ENCODE peak calls at places on chromosome 4, in five cellular contexts. One of them, this sample, is unnamed.

GRCh38 chr4:109959195-109959594 is 46.5 kb downstream of the EGF start:
- DNase-seq in IMR-90: no peak
- DNase-seq in ELR: no peak
- DNase-seq in EL: no peak
- DNase-seq in ureter: no peak
- DNase-seq in this sample: no peak

GRCh38 chr4:80385397-80386280 is 50.1 kb downstream of the CFAP299 start:
- DNase-seq in IMR-90: no peak
- DNase-seq in ureter: no peak
- DNase-seq in EL: no peak
- DNase-seq in ELR: no peak
- DNase-seq in this sample: no peak

GRCh38 chr4:87657525-87657924 is 7.4 kb downstream of the DMP1 start:
- DNase-seq in IMR-90: peak; percentile 40
- DNase-seq in EL: peak; percentile 86
- DNase-seq in ELR: peak; percentile 89
- DNase-seq in ureter: no peak
- DNase-seq in this sample: peak; percentile 96

GRCh38 chr4:135316266-135316779 is 1114.7 kb upstream of the PABPC4L start:
- DNase-seq in ELR: no peak
- DNase-seq in IMR-90: no peak
- DNase-seq in ureter: peak; percentile 46
- DNase-seq in EL: no peak
- DNase-seq in this sample: no peak

GRCh38 chr4:159197260-159197884 is 94.5 kb downstream of the RAPGEF2 start:
- DNase-seq in EL: no peak
- DNase-seq in ureter: no peak
- DNase-seq in ELR: no peak
- DNase-seq in IMR-90: no peak
- DNase-seq in this sample: no peak

GRCh38 chr4:10063544-10064300 is 42.4 kb upstream of the SLC2A9 start:
- DNase-seq in EL: peak; percentile 52
- DNase-seq in ureter: peak; percentile 73
- DNase-seq in ELR: peak; percentile 41
- DNase-seq in IMR-90: peak; percentile 70
- DNase-seq in this sample: peak; percentile 92

GRCh38 chr4:140220053-140220452 is 66.1 kb upstream of the MAML3 start:
- DNase-seq in IMR-90: no peak
- DNase-seq in EL: no peak
- DNase-seq in ureter: no peak
- DNase-seq in ELR: no peak
- DNase-seq in this sample: no peak

GRCh38 chr4:83340692-83341343 is 6.2 kb upstream of the HPSE start:
- DNase-seq in ELR: no peak
- DNase-seq in EL: no peak
- DNase-seq in ureter: no peak
- DNase-seq in IMR-90: no peak
- DNase-seq in this sample: no peak

GRCh38 chr4:166501941-166502382 is 628.9 kb downstream of the TLL1 start:
- DNase-seq in IMR-90: no peak
- DNase-seq in ELR: no peak
- DNase-seq in EL: no peak
- DNase-seq in ureter: no peak
- DNase-seq in this sample: no peak

GRCh38 chr4:87108142-87108546 is 112.3 kb downstream of the KLHL8 start:
- DNase-seq in ELR: peak; percentile 90
- DNase-seq in ureter: no peak
- DNase-seq in IMR-90: peak; percentile 85
- DNase-seq in EL: peak; percentile 89
- DNase-seq in this sample: peak; percentile 76

GRCh38 chr4:132838244-132838643 is 310.9 kb upstream of the PCDH10 start:
- DNase-seq in ELR: no peak
- DNase-seq in ureter: no peak
- DNase-seq in IMR-90: no peak
- DNase-seq in EL: no peak
- DNase-seq in this sample: no peak

GRCh38 chr4:158729716-158730559 is 6.7 kb upstream of the PPID start:
- DNase-seq in IMR-90: peak; percentile 75
- DNase-seq in EL: peak; percentile 64
- DNase-seq in ureter: peak; percentile 76
- DNase-seq in ELR: peak; percentile 68
- DNase-seq in this sample: peak; percentile 85

GRCh38 chr4:32624943-32625603 is 1904.9 kb downstream of the PCDH7 start:
- DNase-seq in ELR: peak; percentile 5
- DNase-seq in IMR-90: no peak
- DNase-seq in EL: no peak
- DNase-seq in ureter: no peak
- DNase-seq in this sample: no peak

GRCh38 chr4:101682946-101683345 is 107.6 kb upstream of the BANK1 start:
- DNase-seq in ureter: no peak
- DNase-seq in IMR-90: no peak
- DNase-seq in ELR: no peak
- DNase-seq in EL: no peak
- DNase-seq in this sample: no peak

GRCh38 chr4:28092610-28093009 is 1232.0 kb downstream of the STIM2 start:
- DNase-seq in ELR: peak; percentile 49
- DNase-seq in EL: peak; percentile 19
- DNase-seq in IMR-90: no peak
- DNase-seq in ureter: no peak
- DNase-seq in this sample: no peak

This sample was measured in dermis blood vessel endothelial cell.